ENCODE peak calls at places on chromosomes 13 and 19, in nine cellular contexts. I is cardiac fibroblast; Q is heart right ventricle; H is activated T-cell treated with anti-CD3 and anti-CD28 coated beads, Interleukin-2, amount 50 U/mL, for 72 hours; O is NCI-H1417; K is activated T-helper 1 cell treated with anti-CD3 and anti-CD28 coated beads, Interleukin-2, amount 50 U/mL, for 16 hours; M is NCI-H748 treated with DMSO at 0.1 percent for 48 hours; G is A549; X is stimulated activated CD8-positive, alpha-beta memory T cell treated with anti-CD3 and anti-CD28 coated beads, Interleukin-2, amount 100 ng/mL, for 48 hours. W is an unnamed sample.

GRCh38 chr19:48353682-48354081 is 10.1 kb downstream of the TMEM143 start:
- DNase-seq in M (no peak), Q (no peak), K (no peak), X (no peak), I (no peak), G (no peak), O (no peak), H (no peak), W (no peak)

GRCh38 chr13:37747071-37747612 is 122.4 kb downstream of the TRPC4 start:
- DNase-seq in Q (no peak), H (no peak), G (no peak), X (no peak), O (peak), K (no peak), I (peak), M (peak), W (peak)

GRCh38 chr13:96958286-96958891 is 35.9 kb downstream of the OXGR1 start:
- DNase-seq in I (peak), K (no peak), G (no peak), X (no peak), M (peak), Q (no peak), O (peak), H (no peak), W (peak)

GRCh38 chr19:14611051-14611450 is 28.2 kb downstream of the CLEC17A start:
- DNase-seq in G (no peak), I (no peak), M (no peak), Q (no peak), O (no peak), H (no peak), K (no peak), X (no peak), W (no peak)

GRCh38 chr13:98494769-98495168 is 82.1 kb downstream of the STK24 start:
- DNase-seq in O (no peak), I (no peak), K (no peak), M (no peak), Q (no peak), H (no peak), X (no peak), G (no peak), W (no peak)

GRCh38 chr13:46679369-46680180 is 117.4 kb downstream of the ESD start:
- DNase-seq in H (peak), M (no peak), K (no peak), I (peak), Q (no peak), G (no peak), X (no peak), O (no peak), W (no peak)

GRCh38 chr13:111912991-111913781 is 153.8 kb upstream of the SOX1 start:
- DNase-seq in I (no peak), X (no peak), G (no peak), Q (no peak), M (no peak), K (no peak), H (no peak), O (no peak), W (no peak)

GRCh38 chr13:76474356-76474755 is 411.8 kb downstream of the KCTD12 start:
- DNase-seq in M (no peak), K (no peak), H (no peak), I (peak), X (no peak), G (no peak), O (no peak), Q (no peak), W (no peak)

GRCh38 chr13:40230833-40231266 is 435.6 kb downstream of the FOXO1 start:
- DNase-seq in K (no peak), Q (no peak), X (no peak), H (no peak), I (peak), M (no peak), O (no peak), G (no peak), W (no peak)

GRCh38 chr13:42883771-42884170 is 102.4 kb downstream of the FAM216B start:
- DNase-seq in O (peak), I (peak), H (no peak), Q (no peak), K (no peak), G (no peak), X (no peak), M (peak), W (peak)

GRCh38 chr13:51729853-51730553 is 74.0 kb downstream of the DHRS12 start:
- DNase-seq in X (peak), O (no peak), Q (no peak), M (no peak), G (no peak), H (peak), I (peak), K (no peak), W (no peak)

GRCh38 chr19:56837492-56837891 is 3.0 kb downstream of the PEG3 start:
- DNase-seq in O (no peak), H (no peak), I (no peak), Q (peak), K (no peak), G (no peak), X (no peak), M (no peak), W (no peak)

GRCh38 chr13:99871249-99871898 is 100.2 kb downstream of the ZIC5 start:
- DNase-seq in X (no peak), Q (no peak), O (peak), H (no peak), M (peak), G (no peak), I (no peak), K (no peak), W (peak)

GRCh38 chr19:13234518-13234917 is 84.3 kb downstream of the IER2 start:
- DNase-seq in I (peak), M (no peak), X (peak), Q (peak), G (peak), H (peak), K (peak), O (no peak), W (no peak)

GRCh38 chr19:9881720-9882119 is 46.6 kb downstream of the PIN1 start:
- DNase-seq in Q (no peak), O (no peak), M (no peak), K (no peak), G (no peak), X (no peak), H (no peak), I (no peak), W (no peak)

GRCh38 chr19:36028313-36029041 is 4.2 kb downstream of the CLIP3 start:
- DNase-seq in G (no peak), I (no peak), O (no peak), K (no peak), M (no peak), Q (no peak), H (no peak), X (no peak), W (no peak)

GRCh38 chr19:459724-460511 is 915 bp downstream of the SHC2 start:
- DNase-seq in M (peak), O (peak), X (no peak), K (no peak), I (peak), H (peak), Q (peak), G (peak), W (peak)